ENCODE peak calls at places on chromosomes 2 and 18, in five cellular contexts. One of them, this sample, is unnamed.
A peak's percentile ranks its signal among the peaks of the same experiment; 100 is the strongest.

GRCh38 chr2:202938960-202939359 is 26.9 kb downstream of the CARF start:
- DNase-seq in GM04503: no peak
- DNase-seq in NCI-H1105: no peak
- DNase-seq in stimulated activated CD8-positive, alpha-beta memory T cell treated with anti-CD3 and anti-CD28 coated beads, Interleukin-7, amount 100 ng/mL, for 1 hour: no peak
- DNase-seq in NCI-H1092 treated with DMSO at 0.1 percent for 48 hours: no peak
- DNase-seq in this sample: no peak

GRCh38 chr2:196479350-196479749 is 160.2 kb upstream of the CCDC150 start:
- DNase-seq in NCI-H1105: no peak
- DNase-seq in GM04503: peak; percentile 89
- DNase-seq in stimulated activated CD8-positive, alpha-beta memory T cell treated with anti-CD3 and anti-CD28 coated beads, Interleukin-7, amount 100 ng/mL, for 1 hour: no peak
- DNase-seq in NCI-H1092 treated with DMSO at 0.1 percent for 48 hours: no peak
- DNase-seq in this sample: peak; percentile 69

GRCh38 chr2:102240640-102241370 is 54.0 kb downstream of the IL1RL2 start:
- DNase-seq in stimulated activated CD8-positive, alpha-beta memory T cell treated with anti-CD3 and anti-CD28 coated beads, Interleukin-7, amount 100 ng/mL, for 1 hour: peak; percentile 74
- DNase-seq in NCI-H1092 treated with DMSO at 0.1 percent for 48 hours: peak; percentile 31
- DNase-seq in NCI-H1105: peak; percentile 42
- DNase-seq in GM04503: peak; percentile 89
- DNase-seq in this sample: peak; percentile 94

GRCh38 chr2:120964819-120965218 is 229.2 kb downstream of the GLI2 start:
- DNase-seq in stimulated activated CD8-positive, alpha-beta memory T cell treated with anti-CD3 and anti-CD28 coated beads, Interleukin-7, amount 100 ng/mL, for 1 hour: no peak
- DNase-seq in NCI-H1092 treated with DMSO at 0.1 percent for 48 hours: no peak
- DNase-seq in NCI-H1105: no peak
- DNase-seq in GM04503: no peak
- DNase-seq in this sample: no peak

GRCh38 chr2:228066416-228066815 is 115.1 kb downstream of the SPHKAP start:
- DNase-seq in NCI-H1092 treated with DMSO at 0.1 percent for 48 hours: no peak
- DNase-seq in stimulated activated CD8-positive, alpha-beta memory T cell treated with anti-CD3 and anti-CD28 coated beads, Interleukin-7, amount 100 ng/mL, for 1 hour: no peak
- DNase-seq in NCI-H1105: no peak
- DNase-seq in GM04503: no peak
- DNase-seq in this sample: no peak

GRCh38 chr2:140658766-140659165 is 1472.0 kb downstream of the LRP1B start:
- DNase-seq in GM04503: no peak
- DNase-seq in NCI-H1105: no peak
- DNase-seq in NCI-H1092 treated with DMSO at 0.1 percent for 48 hours: peak; percentile 10
- DNase-seq in stimulated activated CD8-positive, alpha-beta memory T cell treated with anti-CD3 and anti-CD28 coated beads, Interleukin-7, amount 100 ng/mL, for 1 hour: no peak
- DNase-seq in this sample: no peak

GRCh38 chr2:120448427-120448826 is 102.5 kb downstream of the INHBB start:
- DNase-seq in GM04503: no peak
- DNase-seq in NCI-H1105: no peak
- DNase-seq in NCI-H1092 treated with DMSO at 0.1 percent for 48 hours: no peak
- DNase-seq in stimulated activated CD8-positive, alpha-beta memory T cell treated with anti-CD3 and anti-CD28 coated beads, Interleukin-7, amount 100 ng/mL, for 1 hour: no peak
- DNase-seq in this sample: no peak

GRCh38 chr2:78237704-78238103 is 715.5 kb upstream of the LRRTM4 start:
- DNase-seq in NCI-H1105: no peak
- DNase-seq in stimulated activated CD8-positive, alpha-beta memory T cell treated with anti-CD3 and anti-CD28 coated beads, Interleukin-7, amount 100 ng/mL, for 1 hour: no peak
- DNase-seq in NCI-H1092 treated with DMSO at 0.1 percent for 48 hours: no peak
- DNase-seq in GM04503: no peak
- DNase-seq in this sample: no peak

GRCh38 chr18:45836242-45837215 is 11.1 kb downstream of the SIGLEC15 start:
- DNase-seq in stimulated activated CD8-positive, alpha-beta memory T cell treated with anti-CD3 and anti-CD28 coated beads, Interleukin-7, amount 100 ng/mL, for 1 hour: no peak
- DNase-seq in NCI-H1092 treated with DMSO at 0.1 percent for 48 hours: peak; percentile 21
- DNase-seq in NCI-H1105: no peak
- DNase-seq in GM04503: no peak
- DNase-seq in this sample: no peak

GRCh38 chr2:29920130-29920577 is 1.2 kb downstream of the ALK start:
- DNase-seq in NCI-H1105: no peak
- DNase-seq in GM04503: no peak
- DNase-seq in stimulated activated CD8-positive, alpha-beta memory T cell treated with anti-CD3 and anti-CD28 coated beads, Interleukin-7, amount 100 ng/mL, for 1 hour: peak; percentile 5
- DNase-seq in NCI-H1092 treated with DMSO at 0.1 percent for 48 hours: no peak
- DNase-seq in this sample: no peak

GRCh38 chr2:46448111-46448510 is 31.3 kb upstream of the TMEM247 start:
- DNase-seq in stimulated activated CD8-positive, alpha-beta memory T cell treated with anti-CD3 and anti-CD28 coated beads, Interleukin-7, amount 100 ng/mL, for 1 hour: no peak
- DNase-seq in NCI-H1092 treated with DMSO at 0.1 percent for 48 hours: no peak
- DNase-seq in NCI-H1105: no peak
- DNase-seq in GM04503: no peak
- DNase-seq in this sample: no peak

GRCh38 chr2:28333606-28334526 is 58.8 kb upstream of the FOSL2 start:
- DNase-seq in NCI-H1092 treated with DMSO at 0.1 percent for 48 hours: no peak
- DNase-seq in NCI-H1105: no peak
- DNase-seq in stimulated activated CD8-positive, alpha-beta memory T cell treated with anti-CD3 and anti-CD28 coated beads, Interleukin-7, amount 100 ng/mL, for 1 hour: no peak
- DNase-seq in GM04503: no peak
- DNase-seq in this sample: no peak

GRCh38 chr2:31415421-31415820 is 879 bp upstream of the XDH start:
- DNase-seq in NCI-H1105: no peak
- DNase-seq in stimulated activated CD8-positive, alpha-beta memory T cell treated with anti-CD3 and anti-CD28 coated beads, Interleukin-7, amount 100 ng/mL, for 1 hour: no peak
- DNase-seq in GM04503: no peak
- DNase-seq in NCI-H1092 treated with DMSO at 0.1 percent for 48 hours: no peak
- DNase-seq in this sample: no peak

GRCh38 chr2:142100139-142100873 is 30.5 kb downstream of the LRP1B start:
- DNase-seq in NCI-H1092 treated with DMSO at 0.1 percent for 48 hours: no peak
- DNase-seq in NCI-H1105: no peak
- DNase-seq in stimulated activated CD8-positive, alpha-beta memory T cell treated with anti-CD3 and anti-CD28 coated beads, Interleukin-7, amount 100 ng/mL, for 1 hour: no peak
- DNase-seq in GM04503: no peak
- DNase-seq in this sample: no peak

GRCh38 chr18:23422751-23423418 is 30.2 kb upstream of the RIOK3 start:
- DNase-seq in NCI-H1092 treated with DMSO at 0.1 percent for 48 hours: no peak
- DNase-seq in GM04503: peak; percentile 49
- DNase-seq in stimulated activated CD8-positive, alpha-beta memory T cell treated with anti-CD3 and anti-CD28 coated beads, Interleukin-7, amount 100 ng/mL, for 1 hour: peak; percentile 3
- DNase-seq in NCI-H1105: peak; percentile 56
- DNase-seq in this sample: no peak

GRCh38 chr2:218060122-218060521 is 8.9 kb upstream of the RUFY4 start:
- DNase-seq in stimulated activated CD8-positive, alpha-beta memory T cell treated with anti-CD3 and anti-CD28 coated beads, Interleukin-7, amount 100 ng/mL, for 1 hour: no peak
- DNase-seq in NCI-H1105: no peak
- DNase-seq in GM04503: no peak
- DNase-seq in NCI-H1092 treated with DMSO at 0.1 percent for 48 hours: no peak
- DNase-seq in this sample: no peak

This sample was measured in AG09319.